ENCODE peak calls at places on chromosomes 16 and 17, in seven cellular contexts. Z is neuronal stem cell, R is suprapubic skin, D is ascending aorta, Q is esophagus squamous epithelium, O is heart right ventricle, L is AG04450. H is an unnamed sample.

GRCh38 chr16:67910162-67910561 is 17.1 kb downstream of the PSKH1 start:
- DNase-seq in L (peak; percentile 42), Q (no peak), O (no peak), D (no peak), Z (no peak), R (no peak), H (no peak)

GRCh38 chr17:46783031-46783593 is 35.4 kb downstream of the WNT3 start:
- DNase-seq in D (no peak), R (no peak), O (no peak), Z (no peak), Q (no peak), L (no peak), H (no peak)

GRCh38 chr16:69351309-69352027 is at the start of gene TMED6:
- DNase-seq in Z (no peak), Q (no peak), L (no peak), O (no peak), D (peak; percentile 47), R (no peak), H (no peak)

GRCh38 chr17:10920511-10920910 is 82.6 kb upstream of the PIRT start:
- DNase-seq in D (no peak), Z (no peak), Q (no peak), O (no peak), L (no peak), R (no peak), H (no peak)

GRCh38 chr17:409848-410673 is 57.5 kb upstream of the RPH3AL start:
- DNase-seq in R (peak; percentile 100), Q (peak; percentile 92), Z (peak; percentile 100), O (peak; percentile 100), D (peak; percentile 100), L (peak; percentile 98), H (peak; percentile 100)

GRCh38 chr17:8797621-8798175 is 1.5 kb downstream of the MFSD6L start:
- DNase-seq in R (no peak), Z (no peak), L (no peak), O (no peak), Q (no peak), D (no peak), H (no peak)

GRCh38 chr17:1707107-1707506 is 3.1 kb downstream of the TLCD2 start:
- DNase-seq in Q (no peak), O (no peak), Z (no peak), R (no peak), D (no peak), L (no peak), H (no peak)

GRCh38 chr16:4138735-4139134 is 22.5 kb upstream of the ADCY9 start:
- DNase-seq in L (no peak), R (no peak), O (no peak), D (no peak), Q (no peak), Z (no peak), H (no peak)

GRCh38 chr16:27995378-27995777 is 68.1 kb downstream of the GSG1L start:
- DNase-seq in R (no peak), L (no peak), Z (no peak), O (no peak), Q (no peak), D (no peak), H (no peak)

GRCh38 chr17:63751806-63752205 is 10.2 kb upstream of the STRADA start:
- DNase-seq in Q (no peak), L (no peak), O (no peak), Z (no peak), D (no peak), R (no peak), H (no peak)

GRCh38 chr17:69539274-69539673 is 124.8 kb downstream of the MAP2K6 start:
- DNase-seq in Q (no peak), R (no peak), Z (no peak), L (no peak), D (no peak), O (no peak), H (no peak)

GRCh38 chr16:57187508-57187854 is 1.4 kb downstream of the RSPRY1 start:
- DNase-seq in L (no peak), R (no peak), D (no peak), Q (no peak), Z (no peak), O (no peak), H (no peak)

GRCh38 chr17:50117202-50118040 is 12.5 kb downstream of the SAMD14 start:
- DNase-seq in R (no peak), D (peak; percentile 82), O (peak; percentile 66), L (no peak), Q (no peak), Z (no peak), H (no peak)

GRCh38 chr17:4980644-4981216 is 6.7 kb downstream of the CAMTA2 start:
- DNase-seq in O (no peak), Z (peak; percentile 72), L (no peak), R (no peak), Q (no peak), D (no peak), H (no peak)

GRCh38 chr16:81708459-81709368 is 70.4 kb upstream of the PLCG2 start:
- DNase-seq in D (no peak), Z (no peak), Q (no peak), L (no peak), O (no peak), R (no peak), H (no peak)

GRCh38 chr17:38747385-38748328 is 479 bp downstream of the PCGF2 start:
- DNase-seq in Q (no peak), L (no peak), Z (peak; percentile 54), R (no peak), D (no peak), O (peak; percentile 64), H (no peak)

GRCh38 chr16:89334461-89334860 is 117.0 kb downstream of the ZNF778 start:
- DNase-seq in Z (no peak), Q (no peak), L (no peak), O (no peak), R (no peak), D (no peak), H (no peak)

GRCh38 chr16:13060932-13061331 is 159.5 kb downstream of the SHISA9 start:
- DNase-seq in L (no peak), R (no peak), D (no peak), Q (no peak), Z (no peak), O (no peak), H (no peak)

GRCh38 chr17:80706454-80706853 is 161.8 kb downstream of the RPTOR start:
- DNase-seq in L (no peak), R (no peak), D (no peak), O (no peak), Q (no peak), Z (no peak), H (no peak)

GRCh38 chr16:10641953-10642949 is 52.5 kb downstream of the TEKT5 start:
- DNase-seq in Q (no peak), Z (peak; percentile 32), R (no peak), O (no peak), L (no peak), D (no peak), H (no peak)

GRCh38 chr17:45225964-45226530 is 4.4 kb downstream of the FMNL1 start:
- DNase-seq in D (peak; percentile 86), L (no peak), R (no peak), Q (peak; percentile 80), O (peak; percentile 72), Z (no peak), H (peak; percentile 77)

GRCh38 chr16:12057276-12057675 is 80.7 kb downstream of the SNX29 start:
- DNase-seq in R (peak; percentile 69), D (no peak), O (no peak), Q (no peak), Z (no peak), L (no peak), H (no peak)

DNA sequence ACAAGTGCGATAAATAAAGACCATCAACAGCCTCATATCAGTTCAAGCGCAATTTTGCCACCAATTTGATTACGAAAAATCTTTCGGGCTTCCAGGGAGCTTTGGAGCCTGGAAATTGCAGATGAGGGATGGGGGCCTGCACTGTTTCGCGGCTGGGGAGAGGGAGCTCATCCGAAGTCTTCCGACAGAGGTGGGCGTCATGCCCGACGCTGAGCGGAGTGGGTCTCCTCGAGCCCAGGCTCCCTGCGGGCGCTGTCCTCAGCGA is 115.9 kb upstream of the SMURF2 start:
- DNase-seq in O (no peak), Z (no peak), Q (no peak), D (no peak), R (no peak), L (no peak), H (no peak)
- H3K27ac ChIP-seq in O (no peak overlapping the region), Z (no peak overlapping the region), Q (peak overlapping the region; percentile 87), D (no peak overlapping the region), R (peak overlapping the region; percentile 54), L (no peak overlapping the region), H (no peak overlapping the region)

DNA sequence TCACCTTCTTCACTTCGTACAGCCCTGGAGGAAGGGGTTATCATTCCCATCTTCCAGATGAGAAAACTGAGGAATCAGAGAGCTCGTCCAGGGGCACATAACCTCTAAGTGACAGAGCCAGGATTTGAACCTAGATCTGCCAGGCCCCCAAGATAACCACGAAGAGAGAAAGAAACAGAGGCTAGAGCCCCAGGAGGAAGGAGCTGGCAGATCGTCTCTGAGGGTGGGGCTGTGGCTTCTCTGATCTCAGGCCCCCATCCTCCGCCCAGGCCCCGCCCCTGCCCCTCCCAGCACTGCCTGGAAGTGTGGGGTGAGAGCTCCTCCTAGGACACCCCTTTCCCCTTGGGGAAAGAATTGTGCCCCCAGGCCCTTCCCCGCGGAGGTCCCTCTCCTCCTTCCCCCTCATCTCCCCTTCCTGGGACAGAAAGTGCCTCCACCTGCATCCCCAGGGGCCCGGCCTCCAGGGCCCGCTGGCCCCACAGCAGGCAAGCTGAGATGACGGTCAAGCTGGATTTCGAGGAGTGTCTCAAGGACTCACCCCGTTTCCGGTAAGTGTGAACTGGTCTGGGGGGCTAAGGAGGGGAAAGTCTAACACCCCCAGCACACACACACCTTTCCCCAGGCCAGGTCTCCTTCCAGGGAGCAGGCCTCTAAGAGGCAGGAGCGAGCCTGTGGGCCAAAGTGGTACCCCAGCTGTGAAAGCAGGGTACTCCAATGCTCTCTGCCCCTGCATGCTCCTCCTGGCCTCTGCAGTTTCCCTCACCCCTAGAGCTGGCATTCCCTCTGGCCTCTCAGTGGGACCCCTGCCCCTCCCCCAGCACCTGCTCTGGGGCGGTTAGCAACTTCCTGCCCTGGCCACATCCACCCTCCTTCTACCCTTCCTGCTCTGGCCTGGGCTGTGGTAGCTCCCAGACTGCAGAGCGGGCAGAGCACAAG is at the start of gene ACAP1:
- DNase-seq in Z (no peak), R (no peak), Q (no peak), O (no peak), D (peak; percentile 61), L (no peak), H (no peak)
- H3K27ac ChIP-seq in Z (no peak within 1 kb of the TSS), R (no peak within 1 kb of the TSS), Q (peak within 1 kb of the TSS; percentile 24), O (no peak within 1 kb of the TSS), D (no peak within 1 kb of the TSS), L (no peak within 1 kb of the TSS), H (no peak within 1 kb of the TSS)

GRCh38 chr16:72859581-72859980 is 188.3 kb downstream of the ZFHX3 start:
- DNase-seq in R (no peak), Z (no peak), D (no peak), Q (no peak), O (no peak), L (no peak), H (no peak)
- H3K27ac ChIP-seq in R (no peak overlapping the region), Z (no peak overlapping the region), D (peak overlapping the region; percentile 89), Q (no peak overlapping the region), O (peak overlapping the region; percentile 46), L (no peak overlapping the region), H (peak overlapping the region; percentile 72)

DNA sequence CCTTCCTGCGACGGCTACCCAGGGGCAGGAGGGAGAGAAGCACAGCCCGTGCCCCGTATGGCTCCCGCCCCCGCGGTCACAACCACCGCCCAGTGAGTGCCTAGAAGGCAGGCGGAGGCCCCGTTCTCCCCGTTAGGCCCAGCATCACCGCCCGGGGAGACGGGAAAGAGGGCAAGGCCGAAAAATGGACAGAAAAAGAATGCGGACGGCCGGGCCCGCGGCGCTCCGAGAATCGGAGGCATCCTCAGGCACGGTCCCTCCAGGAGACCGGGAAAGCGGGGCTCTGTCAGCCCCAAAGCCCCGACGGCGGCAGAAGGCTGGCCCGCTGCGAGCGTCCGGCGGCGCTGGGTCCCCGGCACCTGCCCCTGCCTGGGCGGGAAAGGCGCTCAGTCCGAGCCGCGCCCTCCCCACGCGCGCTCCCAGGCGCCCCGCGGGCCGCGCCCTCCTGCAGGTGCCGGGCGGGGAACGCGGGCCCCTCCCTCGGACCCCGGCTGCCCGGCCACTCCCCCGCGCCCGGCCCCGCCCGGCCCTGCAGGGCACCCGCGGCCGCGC is 407 bp downstream of the MCRIP1 start:
- DNase-seq in D (peak; percentile 69), Q (no peak), Z (no peak), R (no peak), L (no peak), O (no peak), H (no peak)
- H3K27ac ChIP-seq in D (peak overlapping the region; percentile 94), Q (peak overlapping the region; percentile 95), Z (no peak overlapping the region), R (peak overlapping the region; percentile 84), L (peak overlapping the region; percentile 78), O (peak overlapping the region; percentile 94), H (peak overlapping the region; percentile 91)